ENCODE peak calls at places on chromosomes 6 and 20, in eight cellular contexts. One of them, this sample, is unnamed. For H3K4me1, the result is how much of the 10 kb centered on the place peaks cover.

GRCh38 chr6:70396796-70397729 is 16.2 kb upstream of the FAM135A start:
- DNase-seq in esophagus muscularis mucosa: no peak
- DNase-seq in sigmoid colon: no peak
- DNase-seq in H1: no peak
- DNase-seq in transverse colon: no peak
- DNase-seq in GM12878: no peak
- DNase-seq in upper lobe of left lung: no peak
- DNase-seq in SK-N-SH: no peak
- DNase-seq in this sample: no peak

GRCh38 chr20:3158968-3159431 is 665 bp downstream of the FASTKD5 start:
- DNase-seq in H1: no peak
- DNase-seq in GM12878: no peak
- DNase-seq in esophagus muscularis mucosa: no peak
- DNase-seq in upper lobe of left lung: no peak
- DNase-seq in sigmoid colon: no peak
- DNase-seq in transverse colon: no peak
- DNase-seq in SK-N-SH: peak
- DNase-seq in this sample: no peak

GRCh38 chr20:46550441-46550840 is at the start of gene OCSTAMP:
- DNase-seq in GM12878: no peak
- DNase-seq in transverse colon: no peak
- DNase-seq in sigmoid colon: no peak
- DNase-seq in esophagus muscularis mucosa: no peak
- DNase-seq in upper lobe of left lung: no peak
- DNase-seq in SK-N-SH: no peak
- DNase-seq in H1: no peak
- DNase-seq in this sample: no peak

GRCh38 chr6:17178754-17179153 is 76.9 kb downstream of the STMND1 start:
- DNase-seq in sigmoid colon: no peak
- DNase-seq in upper lobe of left lung: no peak
- DNase-seq in SK-N-SH: peak
- DNase-seq in GM12878: no peak
- DNase-seq in transverse colon: no peak
- DNase-seq in H1: no peak
- DNase-seq in esophagus muscularis mucosa: no peak
- DNase-seq in this sample: no peak

GRCh38 chr6:82073484-82073883 is 174.1 kb downstream of the IBTK start:
- DNase-seq in upper lobe of left lung: no peak
- DNase-seq in SK-N-SH: no peak
- DNase-seq in GM12878: no peak
- DNase-seq in esophagus muscularis mucosa: no peak
- DNase-seq in H1: no peak
- DNase-seq in transverse colon: no peak
- DNase-seq in sigmoid colon: no peak
- DNase-seq in this sample: no peak

GRCh38 chr6:33144373-33144772 is 47.9 kb downstream of the COL11A2 start:
- DNase-seq in esophagus muscularis mucosa: no peak
- DNase-seq in sigmoid colon: no peak
- DNase-seq in GM12878: no peak
- DNase-seq in upper lobe of left lung: no peak
- DNase-seq in transverse colon: no peak
- DNase-seq in H1: no peak
- DNase-seq in SK-N-SH: no peak
- DNase-seq in this sample: no peak

GRCh38 chr20:46740214-46740609 is 30.8 kb downstream of the SLC2A10 start:
- DNase-seq in transverse colon: no peak
- DNase-seq in sigmoid colon: no peak
- DNase-seq in esophagus muscularis mucosa: no peak
- DNase-seq in SK-N-SH: no peak
- DNase-seq in H1: no peak
- DNase-seq in GM12878: no peak
- DNase-seq in upper lobe of left lung: no peak
- DNase-seq in this sample: no peak

GRCh38 chr6:139515511-139515910 is 141.1 kb upstream of the CITED2 start:
- DNase-seq in transverse colon: no peak
- DNase-seq in SK-N-SH: no peak
- DNase-seq in upper lobe of left lung: no peak
- DNase-seq in GM12878: no peak
- DNase-seq in esophagus muscularis mucosa: no peak
- DNase-seq in H1: no peak
- DNase-seq in sigmoid colon: no peak
- DNase-seq in this sample: no peak

GRCh38 chr20:36435799-36436541 is 105.3 kb upstream of the MYL9 start:
- DNase-seq in H1: peak
- DNase-seq in esophagus muscularis mucosa: no peak
- DNase-seq in upper lobe of left lung: peak
- DNase-seq in sigmoid colon: peak
- DNase-seq in SK-N-SH: peak
- DNase-seq in transverse colon: peak
- DNase-seq in GM12878: no peak
- DNase-seq in this sample: peak

GRCh38 chr6:125114248-125114858 is 39.2 kb upstream of the TPD52L1 start:
- DNase-seq in H1: no peak
- DNase-seq in sigmoid colon: peak
- DNase-seq in esophagus muscularis mucosa: no peak
- DNase-seq in upper lobe of left lung: no peak
- DNase-seq in GM12878: no peak
- DNase-seq in SK-N-SH: peak
- DNase-seq in transverse colon: peak
- DNase-seq in this sample: peak

GRCh38 chr20:36613974-36614373 is 8.4 kb downstream of the RAB5IF start:
- DNase-seq in esophagus muscularis mucosa: no peak
- DNase-seq in transverse colon: peak
- DNase-seq in SK-N-SH: no peak
- DNase-seq in H1: no peak
- DNase-seq in GM12878: no peak
- DNase-seq in sigmoid colon: no peak
- DNase-seq in upper lobe of left lung: no peak
- DNase-seq in this sample: peak

GRCh38 chr20:17491041-17491440 is 40.1 kb downstream of the BFSP1 start:
- DNase-seq in upper lobe of left lung: no peak
- DNase-seq in GM12878: no peak
- DNase-seq in sigmoid colon: peak
- DNase-seq in H1: no peak
- DNase-seq in transverse colon: no peak
- DNase-seq in esophagus muscularis mucosa: no peak
- DNase-seq in SK-N-SH: no peak
- DNase-seq in this sample: no peak

GRCh38 chr6:7787137-7787575 is 61.3 kb downstream of the BMP6 start:
- DNase-seq in sigmoid colon: peak
- DNase-seq in SK-N-SH: no peak
- DNase-seq in GM12878: no peak
- DNase-seq in upper lobe of left lung: no peak
- DNase-seq in H1: no peak
- DNase-seq in transverse colon: peak
- DNase-seq in esophagus muscularis mucosa: no peak
- DNase-seq in this sample: no peak

GRCh38 chr6:18099501-18099900 is 23.0 kb downstream of the NHLRC1 start:
- DNase-seq in esophagus muscularis mucosa: no peak
- DNase-seq in GM12878: no peak
- DNase-seq in transverse colon: no peak
- DNase-seq in SK-N-SH: no peak
- DNase-seq in H1: no peak
- DNase-seq in sigmoid colon: no peak
- DNase-seq in upper lobe of left lung: no peak
- DNase-seq in this sample: no peak

GRCh38 chr6:157667211-157668033 is 155.6 kb upstream of the SNX9 start:
- DNase-seq in esophagus muscularis mucosa: no peak
- DNase-seq in GM12878: peak
- DNase-seq in H1: no peak
- DNase-seq in upper lobe of left lung: no peak
- DNase-seq in transverse colon: peak
- DNase-seq in sigmoid colon: peak
- DNase-seq in SK-N-SH: peak
- DNase-seq in this sample: peak

GRCh38 chr20:51594206-51594998 is 51.9 kb upstream of the NFATC2 start:
- DNase-seq in upper lobe of left lung: no peak
- DNase-seq in GM12878: no peak
- DNase-seq in sigmoid colon: peak
- DNase-seq in SK-N-SH: no peak
- DNase-seq in esophagus muscularis mucosa: no peak
- DNase-seq in transverse colon: no peak
- DNase-seq in H1: no peak
- DNase-seq in this sample: no peak

GRCh38 chr6:168634928-168635327 is 193.9 kb downstream of the SMOC2 start:
- DNase-seq in esophagus muscularis mucosa: no peak
- DNase-seq in upper lobe of left lung: no peak
- DNase-seq in SK-N-SH: no peak
- DNase-seq in transverse colon: no peak
- DNase-seq in GM12878: no peak
- DNase-seq in sigmoid colon: peak
- DNase-seq in H1: no peak
- DNase-seq in this sample: no peak

GRCh38 chr6:32436995-32437836 is 2.5 kb upstream of the HLA-DRA start:
- DNase-seq in upper lobe of left lung: no peak
- DNase-seq in SK-N-SH: no peak
- DNase-seq in transverse colon: no peak
- DNase-seq in H1: no peak
- DNase-seq in sigmoid colon: no peak
- DNase-seq in esophagus muscularis mucosa: no peak
- DNase-seq in GM12878: peak
- DNase-seq in this sample: no peak

GRCh38 chr6:45351667-45352066 is 23.5 kb downstream of the RUNX2 start:
- DNase-seq in esophagus muscularis mucosa: no peak
- DNase-seq in sigmoid colon: no peak
- DNase-seq in GM12878: no peak
- DNase-seq in H1: no peak
- DNase-seq in upper lobe of left lung: no peak
- DNase-seq in transverse colon: no peak
- DNase-seq in SK-N-SH: no peak
- DNase-seq in this sample: no peak

GRCh38 chr20:62368303-62368628 is 1.2 kb upstream of the LAMA5 start:
- DNase-seq in transverse colon: no peak
- DNase-seq in sigmoid colon: no peak
- DNase-seq in esophagus muscularis mucosa: no peak
- DNase-seq in H1: no peak
- DNase-seq in SK-N-SH: no peak
- DNase-seq in GM12878: no peak
- DNase-seq in upper lobe of left lung: no peak
- DNase-seq in this sample: no peak
- H3K4me1 ChIP-seq in transverse colon: half or more
- H3K4me1 ChIP-seq in sigmoid colon: under half
- H3K4me1 ChIP-seq in esophagus muscularis mucosa: half or more
- H3K4me1 ChIP-seq in H1: under half
- H3K4me1 ChIP-seq in SK-N-SH: under half
- H3K4me1 ChIP-seq in GM12878: under half
- H3K4me1 ChIP-seq in upper lobe of left lung: half or more
- H3K4me1 ChIP-seq in this sample: half or more

GRCh38 chr6:3421763-3422456 is 34.9 kb downstream of the SLC22A23 start:
- DNase-seq in transverse colon: no peak
- DNase-seq in sigmoid colon: no peak
- DNase-seq in esophagus muscularis mucosa: no peak
- DNase-seq in SK-N-SH: no peak
- DNase-seq in H1: no peak
- DNase-seq in upper lobe of left lung: no peak
- DNase-seq in GM12878: peak
- DNase-seq in this sample: no peak
- TF ChIP-seq EP300 in transverse colon: no peak
- TF ChIP-seq EP300 in sigmoid colon: no peak
- TF ChIP-seq EP300 in esophagus muscularis mucosa: no peak
- TF ChIP-seq EP300 in SK-N-SH: no peak
- TF ChIP-seq EP300 in H1: no peak
- TF ChIP-seq EP300 in upper lobe of left lung: no peak
- TF ChIP-seq EP300 in GM12878: no peak
- TF ChIP-seq EP300 in this sample: no peak

DNA sequence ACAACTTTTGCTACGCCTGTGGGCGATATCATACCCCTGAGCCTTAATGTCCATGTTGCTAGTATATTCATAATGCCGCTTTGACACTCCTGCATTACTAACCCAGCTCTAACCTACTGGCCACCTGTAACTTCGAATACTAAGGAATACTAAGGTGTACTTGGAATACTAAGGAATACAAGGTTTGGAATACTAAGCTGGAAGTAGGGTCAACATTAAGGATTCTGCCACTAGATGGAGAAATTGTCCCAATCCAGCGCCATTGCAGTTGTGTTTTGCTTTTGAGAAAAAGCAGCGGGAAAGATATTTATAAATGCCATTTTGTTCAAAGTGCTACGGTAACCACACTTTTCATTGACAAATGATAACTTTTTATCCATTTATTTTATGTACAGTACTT is 10.7 kb downstream of the TBXT start:
- DNase-seq in esophagus muscularis mucosa: no peak
- DNase-seq in SK-N-SH: no peak
- DNase-seq in sigmoid colon: no peak
- DNase-seq in GM12878: no peak
- DNase-seq in transverse colon: no peak
- DNase-seq in H1: no peak
- DNase-seq in upper lobe of left lung: no peak
- DNase-seq in this sample: no peak
- TF ChIP-seq POLR2AphosphoS5 in esophagus muscularis mucosa: no peak
- TF ChIP-seq POLR2AphosphoS5 in SK-N-SH: no peak
- TF ChIP-seq POLR2AphosphoS5 in sigmoid colon: no peak
- TF ChIP-seq POLR2AphosphoS5 in GM12878: no peak
- TF ChIP-seq POLR2AphosphoS5 in transverse colon: no peak
- TF ChIP-seq POLR2AphosphoS5 in H1: no peak
- TF ChIP-seq POLR2AphosphoS5 in upper lobe of left lung: no peak
- TF ChIP-seq POLR2AphosphoS5 in this sample: no peak

GRCh38 chr20:44579313-44580090 is 2.9 kb upstream of the PKIG start:
- DNase-seq in sigmoid colon: no peak
- DNase-seq in upper lobe of left lung: no peak
- DNase-seq in SK-N-SH: no peak
- DNase-seq in esophagus muscularis mucosa: no peak
- DNase-seq in transverse colon: no peak
- DNase-seq in GM12878: no peak
- DNase-seq in H1: no peak
- DNase-seq in this sample: no peak

GRCh38 chr20:44573501-44573869 is 8.9 kb upstream of the PKIG start:
- DNase-seq in GM12878: no peak
- DNase-seq in transverse colon: no peak
- DNase-seq in SK-N-SH: no peak
- DNase-seq in H1: no peak
- DNase-seq in esophagus muscularis mucosa: no peak
- DNase-seq in sigmoid colon: no peak
- DNase-seq in upper lobe of left lung: no peak
- DNase-seq in this sample: no peak

GRCh38 chr20:44572551-44573500 is 9.6 kb upstream of the PKIG start:
- DNase-seq in upper lobe of left lung: no peak
- DNase-seq in GM12878: no peak
- DNase-seq in sigmoid colon: peak
- DNase-seq in H1: no peak
- DNase-seq in transverse colon: peak
- DNase-seq in esophagus muscularis mucosa: no peak
- DNase-seq in SK-N-SH: no peak
- DNase-seq in this sample: no peak

GRCh38 chr20:44574372-44574771 is 8.0 kb upstream of the PKIG start:
- DNase-seq in SK-N-SH: no peak
- DNase-seq in sigmoid colon: no peak
- DNase-seq in GM12878: no peak
- DNase-seq in transverse colon: no peak
- DNase-seq in esophagus muscularis mucosa: no peak
- DNase-seq in H1: no peak
- DNase-seq in upper lobe of left lung: no peak
- DNase-seq in this sample: no peak

DNA sequence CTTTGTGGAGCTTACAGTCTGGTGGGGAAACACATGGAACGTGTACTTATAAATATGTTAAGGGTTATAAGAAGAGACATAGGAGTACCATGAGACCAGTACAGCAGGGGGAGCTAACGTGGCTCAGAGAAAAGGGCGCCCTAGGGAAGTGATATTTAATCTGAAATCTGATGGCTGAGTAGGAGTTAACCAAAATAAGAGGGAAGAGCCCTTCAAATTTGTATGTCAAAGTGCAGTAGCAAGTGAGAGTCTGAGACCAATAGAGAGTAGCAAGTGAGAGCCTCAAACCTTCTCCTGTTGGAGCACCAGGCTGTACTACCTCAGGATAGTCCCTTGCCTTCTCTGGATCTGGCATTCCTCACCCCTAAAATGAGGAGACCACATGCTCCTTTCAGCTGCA is 6.1 kb upstream of the PKIG start:
- DNase-seq in SK-N-SH: no peak
- DNase-seq in esophagus muscularis mucosa: no peak
- DNase-seq in H1: no peak
- DNase-seq in sigmoid colon: no peak
- DNase-seq in GM12878: no peak
- DNase-seq in upper lobe of left lung: no peak
- DNase-seq in transverse colon: no peak
- DNase-seq in this sample: no peak
- H3K4me1 ChIP-seq in SK-N-SH: under half
- H3K4me1 ChIP-seq in esophagus muscularis mucosa: half or more
- H3K4me1 ChIP-seq in H1: under half
- H3K4me1 ChIP-seq in sigmoid colon: under half
- H3K4me1 ChIP-seq in GM12878: under half
- H3K4me1 ChIP-seq in upper lobe of left lung: half or more
- H3K4me1 ChIP-seq in transverse colon: under half
- H3K4me1 ChIP-seq in this sample: half or more

This sample was measured in stomach.